ENCODE peak calls at places on chromosomes 2 and 18, in seven cellular contexts. N is SK-N-SH, M is GM12891, F is HepG2, S is K562, P is GM12878, A is H1. O is an unnamed sample.

GRCh38 chr2:80863166-80863714 is 558.7 kb upstream of the LRRTM1 start:
- DNase-seq in N (no peak), M (no peak), F (no peak), S (no peak), P (no peak), A (no peak), O (no peak)

GRCh38 chr18:3966985-3967856 is 487.9 kb downstream of the DLGAP1 start:
- DNase-seq in N (no peak), M (no peak), F (no peak), S (no peak), P (no peak), A (no peak), O (no peak)

GRCh38 chr2:69918391-69918790 is 3.5 kb downstream of the MXD1 start:
- DNase-seq in N (no peak), M (no peak), F (no peak), S (no peak), P (no peak), A (no peak), O (no peak)

GRCh38 chr2:127675335-127676261 is at the start of gene LIMS2:
- DNase-seq in N (peak), M (no peak), F (no peak), S (no peak), P (no peak), A (no peak), O (no peak)

GRCh38 chr2:197575987-197576386 is 60.1 kb downstream of the MOB4 start:
- DNase-seq in N (no peak), M (no peak), F (no peak), S (no peak), P (no peak), A (no peak), O (no peak)

GRCh38 chr2:205660521-205661124 is 21.7 kb upstream of the NRP2 start:
- DNase-seq in N (no peak), M (no peak), F (no peak), S (no peak), P (no peak), A (no peak), O (no peak)

GRCh38 chr2:41927581-41928260 is 120.1 kb upstream of the PKDCC start:
- DNase-seq in N (no peak), M (no peak), F (no peak), S (no peak), P (no peak), A (no peak), O (no peak)

GRCh38 chr2:26623541-26624497 is 17.3 kb downstream of the CIB4 start:
- DNase-seq in N (peak), M (no peak), F (no peak), S (no peak), P (no peak), A (no peak), O (no peak)

GRCh38 chr2:12498703-12499102 is 218.0 kb upstream of the TRIB2 start:
- DNase-seq in N (no peak), M (no peak), F (no peak), S (peak), P (no peak), A (no peak), O (no peak)

GRCh38 chr2:72051971-72052505 is 95.6 kb downstream of the CYP26B1 start:
- DNase-seq in N (no peak), M (no peak), F (no peak), S (no peak), P (no peak), A (no peak), O (no peak)

GRCh38 chr2:201758229-201758628 is 22.5 kb downstream of the ALS2 start:
- DNase-seq in N (no peak), M (no peak), F (peak), S (no peak), P (no peak), A (no peak), O (no peak)

GRCh38 chr18:45688113-45688512 is 35.9 kb upstream of the SLC14A1 start:
- DNase-seq in N (no peak), M (no peak), F (no peak), S (no peak), P (no peak), A (no peak), O (no peak)

GRCh38 chr2:180990794-180991193 is 10.4 kb downstream of the UBE2E3 start:
- DNase-seq in N (no peak), M (no peak), F (no peak), S (no peak), P (no peak), A (no peak), O (no peak)

GRCh38 chr2:241886840-241887447 is 17.4 kb downstream of the RTP5 start:
- DNase-seq in N (no peak), M (no peak), F (no peak), S (no peak), P (no peak), A (no peak), O (no peak)

GRCh38 chr2:120365236-120365793 is 19.4 kb downstream of the INHBB start:
- DNase-seq in N (no peak), M (no peak), F (no peak), S (no peak), P (no peak), A (no peak), O (no peak)

GRCh38 chr2:149200109-149200520 is 130.3 kb upstream of the LYPD6 start:
- DNase-seq in N (no peak), M (no peak), F (no peak), S (no peak), P (no peak), A (no peak), O (no peak)

GRCh38 chr2:222902660-222903059 is 41.8 kb downstream of the ACSL3 start:
- DNase-seq in N (no peak), M (no peak), F (no peak), S (no peak), P (no peak), A (no peak), O (no peak)

GRCh38 chr2:138020432-138020831 is 56.2 kb downstream of the HNMT start:
- DNase-seq in N (no peak), M (no peak), F (no peak), S (no peak), P (no peak), A (no peak), O (no peak)

GRCh38 chr18:47928466-47928865 is 2.0 kb downstream of the SMAD2 start:
- DNase-seq in N (no peak), M (no peak), F (no peak), S (no peak), P (no peak), A (no peak), O (no peak)

GRCh38 chr2:178700922-178701342 is 106.3 kb downstream of the TTN start:
- DNase-seq in N (peak), M (peak), F (peak), S (peak), P (no peak), A (no peak), O (no peak)

GRCh38 chr2:23386422-23387220 is 1.6 kb downstream of the KLHL29 start:
- DNase-seq in N (peak), M (peak), F (no peak), S (no peak), P (no peak), A (no peak), O (peak)

GRCh38 chr2:127100261-127101047 is 6.5 kb downstream of the BIN1 start:
- DNase-seq in N (no peak), M (no peak), F (peak), S (peak), P (no peak), A (no peak), O (no peak)

GRCh38 chr2:148521181-148521580 is 123.4 kb upstream of the EPC2 start:
- DNase-seq in N (no peak), M (no peak), F (no peak), S (no peak), P (no peak), A (no peak), O (no peak)

GRCh38 chr2:29139152-29139551 is 23.9 kb downstream of the CLIP4 start:
- DNase-seq in N (no peak), M (no peak), F (no peak), S (no peak), P (no peak), A (no peak), O (no peak)

GRCh38 chr18:48818329-48819254 is 132.2 kb downstream of the SMAD7 start:
- DNase-seq in N (no peak), M (no peak), F (no peak), S (no peak), P (no peak), A (no peak), O (no peak)

GRCh38 chr2:2321250-2321545 is 9.9 kb downstream of the MYT1L start:
- DNase-seq in N (peak), M (no peak), F (no peak), S (no peak), P (no peak), A (no peak), O (no peak)

GRCh38 chr2:38057651-38058410 is 18.1 kb downstream of the CYP1B1 start:
- DNase-seq in N (no peak), M (no peak), F (no peak), S (no peak), P (no peak), A (no peak), O (no peak)

GRCh38 chr2:11955314-11955713 is 208.9 kb downstream of the LPIN1 start:
- DNase-seq in N (no peak), M (no peak), F (no peak), S (no peak), P (no peak), A (no peak), O (no peak)

GRCh38 chr2:126383800-126384199 is 272.2 kb upstream of the GYPC start:
- DNase-seq in N (no peak), M (no peak), F (no peak), S (no peak), P (no peak), A (no peak), O (no peak)

GRCh38 chr2:228535396-228535795 is 353.9 kb upstream of the SPHKAP start:
- DNase-seq in N (no peak), M (no peak), F (peak), S (no peak), P (no peak), A (no peak), O (no peak)

GRCh38 chr18:56204052-56204451 is 434.3 kb downstream of the TXNL1 start:
- DNase-seq in N (no peak), M (no peak), F (no peak), S (no peak), P (no peak), A (no peak), O (no peak)

GRCh38 chr18:10748641-10749040 is 222.8 kb downstream of the NAPG start:
- DNase-seq in N (no peak), M (no peak), F (no peak), S (no peak), P (no peak), A (no peak), O (no peak)
- TF ChIP-seq TAF1 in N (no peak), M (no peak), F (no peak), S (no peak), P (no peak), A (no peak), O (no peak)

GRCh38 chr2:220011859-220012258 is 384.4 kb downstream of the SLC4A3 start:
- DNase-seq in N (no peak), M (no peak), F (no peak), S (no peak), P (no peak), A (no peak), O (no peak)

GRCh38 chr2:220014961-220015360 is 387.5 kb downstream of the SLC4A3 start:
- DNase-seq in N (no peak), M (no peak), F (no peak), S (no peak), P (no peak), A (no peak), O (no peak)

DNA sequence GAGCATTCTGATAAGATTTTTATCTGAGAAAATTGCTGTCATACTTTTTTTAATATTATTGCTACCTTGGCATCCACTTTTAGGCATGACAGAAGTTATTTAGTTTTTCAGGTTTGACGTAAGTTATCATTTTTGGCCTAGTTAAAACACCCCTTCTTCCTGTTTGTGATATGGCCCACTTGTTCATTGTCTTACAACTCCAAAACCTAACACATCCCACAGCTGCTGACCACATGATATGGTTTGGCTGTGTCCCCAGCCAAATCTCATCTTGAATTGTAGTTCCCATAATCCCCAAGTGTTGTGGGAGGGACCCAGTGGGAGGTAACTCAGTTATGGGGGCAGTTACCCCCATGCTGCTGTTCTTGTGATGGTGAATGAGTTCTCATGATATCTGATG is 388.1 kb downstream of the SLC4A3 start:
- DNase-seq in N (no peak), M (no peak), F (no peak), S (no peak), P (no peak), A (no peak), O (no peak)
- TF ChIP-seq POLR2AphosphoS5 in N (no peak), M (no peak), F (no peak), S (no peak), P (no peak), A (no peak), O (no peak)

DNA sequence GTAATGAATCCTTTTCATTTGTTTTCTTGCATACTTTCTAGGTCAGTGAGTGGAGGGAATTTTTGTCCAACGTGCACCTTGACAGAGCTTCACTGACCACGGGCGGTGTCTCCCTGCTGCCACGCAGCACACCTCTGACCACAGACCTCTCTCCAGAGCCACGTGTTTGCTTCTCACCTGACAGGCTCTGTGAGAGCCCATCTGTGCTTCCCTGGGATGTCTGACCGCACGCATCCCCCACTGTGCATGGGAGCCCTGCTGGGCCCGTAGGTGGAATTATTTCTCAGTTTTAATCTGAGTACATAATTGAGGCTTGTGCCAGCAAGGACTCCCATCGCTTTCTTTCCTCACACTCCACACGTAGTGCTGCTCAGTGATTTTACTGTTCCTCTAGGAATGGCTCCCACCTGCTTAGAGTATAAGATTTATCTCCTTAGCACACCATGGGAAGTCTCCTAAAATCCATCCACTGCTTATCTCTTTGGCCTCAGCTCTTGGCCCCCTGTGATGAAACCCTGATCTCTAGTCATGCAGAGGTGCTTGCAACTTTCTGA is 482.6 kb downstream of the TSN start:
- DNase-seq in N (no peak), M (no peak), F (no peak), S (no peak), P (no peak), A (no peak), O (no peak)
- TF ChIP-seq TAF1 in N (no peak), M (no peak), F (no peak), S (no peak), P (no peak), A (no peak), O (no peak)

DNA sequence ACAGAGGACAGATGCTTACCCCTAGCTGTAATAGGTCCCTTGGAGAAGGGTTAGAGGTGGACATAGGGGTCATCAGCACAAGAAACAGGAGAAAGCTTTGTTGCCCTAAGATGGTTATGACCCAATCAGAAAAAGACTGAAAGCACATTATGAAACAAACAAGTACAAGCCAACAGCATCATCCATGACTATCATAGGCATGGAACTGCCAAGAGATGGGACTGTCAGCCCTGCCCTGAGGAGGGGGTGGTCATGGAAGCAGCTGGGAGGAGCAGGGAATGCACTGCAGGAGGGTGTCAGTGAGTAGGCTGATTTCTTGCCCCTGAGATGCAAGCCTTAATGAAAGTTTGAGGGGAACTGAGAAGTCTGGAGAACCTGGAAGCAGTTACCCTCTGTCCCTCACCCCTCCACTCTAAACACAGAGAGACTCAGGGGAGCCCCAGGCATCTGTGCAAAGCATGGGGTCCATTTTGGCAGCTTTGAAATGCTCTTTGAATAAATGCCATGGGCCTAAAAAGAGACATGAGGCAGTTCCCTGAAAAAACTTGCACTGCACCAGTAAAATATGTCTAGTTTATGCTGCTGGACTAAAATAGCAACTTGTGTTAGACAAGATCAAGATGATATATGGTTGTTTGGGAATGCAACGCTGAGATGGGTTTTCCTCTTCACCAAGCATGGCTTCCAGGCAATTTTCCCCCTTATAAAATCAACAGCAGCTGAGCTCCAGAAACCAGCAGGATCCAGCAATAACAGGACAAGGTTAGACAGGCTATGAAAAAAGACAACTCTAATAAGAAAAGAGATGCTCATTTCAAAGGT is 122.7 kb upstream of the ZFP36L2 start:
- DNase-seq in N (no peak), M (no peak), F (no peak), S (no peak), P (no peak), A (no peak), O (no peak)
- TF ChIP-seq POLR2AphosphoS5 in N (peak), M (no peak), F (no peak), S (no peak), P (no peak), A (no peak), O (no peak)